ENCODE peak calls at places on chromosomes 12 and 14, in ten cellular contexts. C is left lung, J is heart left ventricle, B is DND-41, O is MM.1S, Y is OCI-LY7, R is cardiac muscle cell, U is astrocyte, I is kidney epithelial cell, G is ascending aorta. E is an unnamed sample. For H3K36me3, the result is how much of the 10 kb centered on the place peaks cover.

GRCh38 chr12:53489242-53489915 is 9.9 kb downstream of the MAP3K12 start:
- DNase-seq in R (no peak), G (no peak), O (no peak), C (no peak), B (no peak), U (no peak), J (no peak), I (no peak), Y (no peak), E (no peak)

GRCh38 chr12:71551529-71551928 is 111.9 kb downstream of the LGR5 start:
- DNase-seq in G (no peak), I (peak), B (no peak), J (no peak), Y (peak), R (no peak), U (peak), C (no peak), O (no peak), E (no peak)

GRCh38 chr14:55938249-55938791 is 179.9 kb upstream of the PELI2 start:
- DNase-seq in I (peak), U (peak), B (no peak), C (no peak), O (no peak), R (no peak), G (no peak), Y (no peak), J (no peak), E (no peak)

GRCh38 chr12:58668831-58669230 is 251.5 kb downstream of the LRIG3 start:
- DNase-seq in O (no peak), C (no peak), U (peak), B (no peak), G (no peak), J (no peak), I (no peak), Y (no peak), R (no peak), E (no peak)

GRCh38 chr12:117501470-117501869 is 140.0 kb upstream of the NOS1 start:
- DNase-seq in U (no peak), G (no peak), B (no peak), Y (no peak), R (no peak), J (no peak), O (no peak), C (peak), I (no peak), E (no peak)

GRCh38 chr14:94066089-94066676 is 14.8 kb downstream of the DDX24 start:
- DNase-seq in I (no peak), C (no peak), U (no peak), Y (no peak), B (no peak), R (no peak), O (no peak), G (no peak), J (no peak), E (no peak)

GRCh38 chr12:86283607-86284006 is 27.4 kb upstream of the MGAT4C start:
- DNase-seq in Y (no peak), J (no peak), B (no peak), O (no peak), I (no peak), R (peak), C (no peak), G (no peak), U (no peak), E (no peak)

GRCh38 chr12:94954029-94954685 is 49.3 kb downstream of the NDUFA12 start:
- DNase-seq in I (peak), U (peak), B (no peak), R (no peak), Y (no peak), J (no peak), C (no peak), O (no peak), G (no peak), E (no peak)

GRCh38 chr14:99995700-99996356 is 69.4 kb upstream of the EVL start:
- DNase-seq in R (peak), J (no peak), C (peak), U (no peak), G (no peak), Y (peak), B (peak), I (no peak), O (peak), E (peak)

GRCh38 chr12:110819646-110820045 is 27.1 kb upstream of the CCDC63 start:
- DNase-seq in R (no peak), U (no peak), O (no peak), C (no peak), I (no peak), G (no peak), Y (no peak), B (no peak), J (no peak), E (no peak)

GRCh38 chr14:99264691-99265090 is 7.3 kb downstream of the BCL11B start:
- DNase-seq in O (no peak), J (no peak), G (no peak), U (no peak), I (no peak), R (no peak), B (no peak), Y (no peak), C (no peak), E (no peak)

GRCh38 chr12:112370156-112370555 is 12.1 kb downstream of the HECTD4 start:
- DNase-seq in C (no peak), O (no peak), I (no peak), U (no peak), J (no peak), B (no peak), Y (no peak), G (no peak), R (no peak), E (no peak)

GRCh38 chr12:27922591-27923139 is 49.9 kb downstream of the PTHLH start:
- DNase-seq in B (no peak), R (no peak), J (no peak), G (no peak), C (no peak), U (peak), Y (no peak), O (no peak), I (no peak), E (no peak)

GRCh38 chr14:31265701-31266398 is 58.3 kb upstream of the HECTD1 start:
- DNase-seq in R (no peak), I (no peak), C (no peak), B (no peak), O (no peak), J (no peak), G (no peak), U (peak), Y (no peak), E (no peak)

GRCh38 chr14:105251920-105252319 is 3.6 kb downstream of the BTBD6 start:
- DNase-seq in B (no peak), I (no peak), O (no peak), U (no peak), Y (no peak), C (no peak), G (no peak), R (no peak), J (no peak), E (no peak)

GRCh38 chr12:68453876-68454275 is 121.7 kb upstream of the MDM1 start:
- DNase-seq in Y (no peak), O (no peak), B (no peak), R (no peak), C (no peak), U (no peak), I (no peak), J (no peak), G (no peak), E (no peak)

GRCh38 chr12:15601210-15601800 is 187.9 kb downstream of the EPS8 start:
- DNase-seq in J (no peak), I (peak), B (no peak), C (no peak), R (no peak), Y (no peak), U (peak), O (no peak), G (no peak), E (no peak)

GRCh38 chr12:40208707-40209106 is 16.1 kb upstream of the LRRK2 start:
- DNase-seq in C (peak), O (peak), I (no peak), J (no peak), Y (peak), B (no peak), R (no peak), U (no peak), G (no peak), E (no peak)

GRCh38 chr12:105696-106095 is 39.1 kb downstream of the IQSEC3 start:
- DNase-seq in G (no peak), C (no peak), I (no peak), Y (no peak), U (no peak), O (no peak), J (no peak), R (no peak), B (no peak), E (no peak)

GRCh38 chr12:75908961-75909699 is 122.4 kb downstream of the PHLDA1 start:
- DNase-seq in O (no peak), Y (no peak), J (peak), U (peak), R (no peak), B (no peak), I (no peak), G (no peak), C (peak), E (no peak)

DNA sequence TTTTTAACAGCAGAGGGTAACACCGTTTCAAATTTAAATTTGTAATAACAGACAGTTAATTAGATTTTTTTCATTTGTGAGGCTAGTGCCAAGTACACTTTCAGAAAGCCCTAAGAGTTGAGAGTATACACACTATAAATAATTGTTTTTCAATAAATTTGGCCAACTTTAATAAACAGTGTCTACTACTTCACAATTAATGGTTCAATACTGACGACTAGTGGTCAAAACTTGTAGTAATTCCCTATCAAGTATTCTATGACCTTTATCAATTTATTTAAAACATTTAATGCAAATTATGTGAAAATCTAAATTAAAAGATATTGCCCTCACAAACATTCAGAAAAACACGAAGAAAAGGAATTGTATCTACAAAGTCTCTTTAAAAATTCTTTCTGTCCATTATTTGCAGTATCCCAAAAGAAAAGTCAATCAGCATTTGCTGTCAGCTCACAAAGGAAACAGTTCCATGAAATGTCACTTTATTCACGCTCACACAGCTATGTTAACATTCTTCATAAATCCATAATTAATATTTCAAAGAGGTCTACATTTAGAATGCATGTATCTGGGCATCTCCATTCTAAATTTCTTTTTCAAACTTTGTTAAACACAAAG is 91.2 kb downstream of the CEP128 start:
- DNase-seq in R (peak), J (no peak), Y (peak), G (no peak), I (no peak), C (no peak), U (peak), O (peak), B (no peak), E (no peak)
- TF ChIP-seq CTCF in R (peak), J (peak), Y (peak), G (peak), I (peak), C (no peak), U (peak), O (peak), B (peak), E (peak)

DNA sequence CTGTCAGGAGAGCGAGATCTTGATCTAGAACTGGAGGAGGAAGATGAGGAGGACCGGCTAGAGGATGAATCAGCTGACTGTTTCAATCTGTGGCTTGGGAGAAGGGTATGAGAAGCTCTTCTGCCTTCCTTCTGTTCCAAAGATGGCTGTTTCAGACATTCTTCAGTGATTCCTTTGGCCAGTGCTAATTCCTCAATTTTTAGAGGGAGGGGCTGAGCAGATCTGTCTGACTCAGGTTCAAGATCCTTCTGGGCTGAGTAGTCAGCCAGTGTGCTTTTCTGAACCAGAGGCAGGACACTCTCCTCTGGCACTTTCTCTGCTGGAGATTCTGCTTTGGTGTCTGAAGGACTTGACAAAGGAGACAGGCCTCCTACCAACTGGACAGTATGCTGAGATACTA is 15.2 kb downstream of the ACIN1 start:
- DNase-seq in R (no peak), O (no peak), J (no peak), I (no peak), G (no peak), C (no peak), U (peak), Y (no peak), B (no peak), E (no peak)
- H3K36me3 ChIP-seq in R (half or more), O (under half), J (half or more), I (under half), G (half or more), C (half or more), U (half or more), Y (half or more), B (half or more), E (under half)

GRCh38 chr12:106712768-106713167 is 61.7 kb upstream of the RIC8B start:
- DNase-seq in R (no peak), C (no peak), G (no peak), I (no peak), Y (no peak), B (no peak), J (no peak), U (no peak), O (no peak), E (no peak)

GRCh38 chr12:106711316-106711715 is 63.2 kb upstream of the RIC8B start:
- DNase-seq in Y (no peak), J (no peak), G (no peak), O (no peak), C (no peak), I (no peak), R (no peak), B (no peak), U (no peak), E (no peak)

GRCh38 chr12:106705971-106706370 is 68.5 kb upstream of the RIC8B start:
- DNase-seq in B (no peak), C (no peak), J (no peak), R (no peak), U (no peak), I (no peak), O (no peak), Y (no peak), G (no peak), E (no peak)

GRCh38 chr12:106710143-106710893 is 64.2 kb upstream of the RIC8B start:
- DNase-seq in C (no peak), O (no peak), R (peak), I (no peak), B (no peak), J (no peak), U (no peak), G (no peak), Y (no peak), E (no peak)

GRCh38 chr12:106709068-106709511 is 65.4 kb upstream of the RIC8B start:
- DNase-seq in C (peak), J (no peak), Y (no peak), I (no peak), B (no peak), R (no peak), G (no peak), O (no peak), U (no peak), E (no peak)
- TF ChIP-seq CTCF in C (no peak), J (no peak), Y (no peak), I (no peak), B (no peak), R (no peak), G (no peak), O (no peak), U (no peak), E (no peak)

GRCh38 chr12:120132863-120133385 is 16.4 kb upstream of the RAB35 start:
- DNase-seq in I (no peak), G (no peak), U (no peak), B (no peak), R (no peak), C (no peak), Y (peak), O (peak), J (no peak), E (peak)
- H3K36me3 ChIP-seq in I (under half), G (half or more), U (half or more), B (half or more), R (half or more), C (half or more), Y (half or more), O (under half), J (half or more), E (half or more)